ENCODE peak calls at places on chromosome 9, in five cellular contexts. N is GM12891; B is small intestine; F is omental fat pad; C is activated CD8-positive, alpha-beta memory T cell treated with anti-CD3 and anti-CD28 coated beads for 24 hours. T is an unnamed sample.

GRCh38 chr9:13778486-13779110 is 499.1 kb upstream of the MPDZ start:
- DNase-seq in N (no peak), B (no peak), F (no peak), C (no peak), T (no peak)

GRCh38 chr9:135224921-135225541 is 137.6 kb downstream of the OLFM1 start:
- DNase-seq in N (no peak), B (no peak), F (no peak), C (no peak), T (no peak)

GRCh38 chr9:130447193-130447816 is 2.5 kb downstream of the ASS1 start:
- DNase-seq in N (no peak), B (no peak), F (no peak), C (no peak), T (no peak)

GRCh38 chr9:97696025-97696822 is 916 bp downstream of the XPA start:
- DNase-seq in N (no peak), B (no peak), F (no peak), C (no peak), T (no peak)

GRCh38 chr9:110101531-110102161 is 106.3 kb downstream of the C9orf152 start:
- DNase-seq in N (no peak), B (no peak), F (no peak), C (no peak), T (no peak)

GRCh38 chr9:136923881-136924280 is 20.7 kb downstream of the FBXW5 start:
- DNase-seq in N (no peak), B (no peak), F (no peak), C (no peak), T (peak)

GRCh38 chr9:94952553-94953373 is 226.3 kb downstream of the AOPEP start:
- DNase-seq in N (peak), B (no peak), F (no peak), C (no peak), T (no peak)

GRCh38 chr9:115373000-115373709 is 255.2 kb upstream of the TNC start:
- DNase-seq in N (no peak), B (peak), F (peak), C (no peak), T (peak)

GRCh38 chr9:126301196-126301595 is 25.4 kb upstream of the MVB12B start:
- DNase-seq in N (no peak), B (no peak), F (no peak), C (no peak), T (peak)

GRCh38 chr9:136312436-136312835 is 8.5 kb upstream of the CCDC187 start:
- DNase-seq in N (no peak), B (peak), F (no peak), C (peak), T (no peak)

GRCh38 chr9:6567140-6567591 is 78.4 kb downstream of the GLDC start:
- DNase-seq in N (no peak), B (no peak), F (no peak), C (no peak), T (peak)

GRCh38 chr9:4887556-4887955 is 94.8 kb downstream of the RCL1 start:
- DNase-seq in N (no peak), B (no peak), F (no peak), C (no peak), T (no peak)

GRCh38 chr9:138049085-138049778 is 171.7 kb downstream of the CACNA1B start:
- DNase-seq in N (no peak), B (no peak), F (no peak), C (peak), T (peak)

GRCh38 chr9:99385814-99386279 is 163.8 kb downstream of the SEC61B start:
- DNase-seq in N (no peak), B (no peak), F (no peak), C (no peak), T (peak)

GRCh38 chr9:87436694-87437093 is 61.0 kb upstream of the DAPK1 start:
- DNase-seq in N (no peak), B (no peak), F (no peak), C (no peak), T (no peak)

GRCh38 chr9:136687721-136688223 is 515 bp upstream of the AGPAT2 start:
- DNase-seq in N (no peak), B (peak), F (no peak), C (no peak), T (no peak)